ENCODE peak calls at places on chromosomes 4 and X, in six cellular contexts. E, V, R, Z, W and L are unnamed samples.

GRCh38 chrX:47179221-47179927 is 14.3 kb upstream of the UBA1 start:
- DNase-seq in E (no peak), V (no peak), R (no peak), Z (peak), W (no peak), L (peak)

GRCh38 chrX:119145241-119145653 is 17.6 kb upstream of the KIAA1210 start:
- DNase-seq in E (no peak), V (no peak), R (no peak), Z (peak), W (no peak), L (no peak)

GRCh38 chr4:102219143-102219542 is 126.1 kb downstream of the SLC39A8 start:
- DNase-seq in E (no peak), V (no peak), R (no peak), Z (no peak), W (no peak), L (no peak)

GRCh38 chr4:119106036-119107000 is 29.3 kb upstream of the MYOZ2 start:
- DNase-seq in E (no peak), V (no peak), R (no peak), Z (peak), W (no peak), L (no peak)

GRCh38 chr4:57119054-57119651 is 9.0 kb upstream of the IGFBP7 start:
- DNase-seq in E (peak), V (no peak), R (no peak), Z (no peak), W (no peak), L (peak)

GRCh38 chr4:6071959-6072720 is 53.9 kb upstream of the C4orf50 start:
- DNase-seq in E (no peak), V (no peak), R (no peak), Z (no peak), W (no peak), L (no peak)

GRCh38 chrX:68018248-68019203 is 414.8 kb downstream of the OPHN1 start:
- DNase-seq in E (no peak), V (no peak), R (peak), Z (peak), W (no peak), L (no peak)

GRCh38 chr4:59553063-59553738 is 1646.9 kb upstream of the ADGRL3 start:
- DNase-seq in E (no peak), V (no peak), R (no peak), Z (peak), W (no peak), L (no peak)

GRCh38 chr4:74942251-74942917 is 9.5 kb downstream of the PARM1 start:
- DNase-seq in E (no peak), V (no peak), R (no peak), Z (no peak), W (no peak), L (no peak)

GRCh38 chrX:112714357-112714918 is 34.7 kb upstream of the LHFPL1 start:
- DNase-seq in E (no peak), V (no peak), R (no peak), Z (no peak), W (no peak), L (no peak)

GRCh38 chrX:17459596-17459995 is 84.6 kb downstream of the NHS start:
- DNase-seq in E (no peak), V (no peak), R (no peak), Z (no peak), W (no peak), L (no peak)

GRCh38 chr4:38871593-38871992 is 4.0 kb downstream of the FAM114A1 start:
- DNase-seq in E (no peak), V (no peak), R (no peak), Z (no peak), W (no peak), L (no peak)

GRCh38 chr4:78748361-78748760 is 27.8 kb upstream of the BMP2K start:
- DNase-seq in E (no peak), V (no peak), R (no peak), Z (no peak), W (no peak), L (no peak)

GRCh38 chr4:144754562-144755410 is 108.8 kb downstream of the HHIP start:
- DNase-seq in E (no peak), V (no peak), R (no peak), Z (peak), W (no peak), L (no peak)

GRCh38 chrX:2188316-2188715 is 312.5 kb downstream of the DHRSX start:
- DNase-seq in E (no peak), V (no peak), R (no peak), Z (no peak), W (no peak), L (no peak)

GRCh38 chr4:163484906-163485305 is 9.6 kb upstream of the TMA16 start:
- DNase-seq in E (no peak), V (peak), R (peak), Z (peak), W (peak), L (peak)

GRCh38 chrX:39174761-39175417 is 373.6 kb downstream of the MID1IP1 start:
- DNase-seq in E (peak), V (peak), R (peak), Z (no peak), W (peak), L (no peak)

GRCh38 chr4:3852309-3852708 is 86.1 kb downstream of the ADRA2C start:
- DNase-seq in E (no peak), V (no peak), R (no peak), Z (no peak), W (no peak), L (no peak)

GRCh38 chr4:3009422-3009821 is 46.1 kb downstream of the GRK4 start:
- DNase-seq in E (no peak), V (no peak), R (no peak), Z (peak), W (peak), L (no peak)

GRCh38 chr4:32172086-32172485 is 1451.9 kb downstream of the PCDH7 start:
- DNase-seq in E (no peak), V (no peak), R (no peak), Z (no peak), W (no peak), L (no peak)

GRCh38 chr4:88698539-88698938 is 910 bp upstream of the NAP1L5 start:
- DNase-seq in E (no peak), V (no peak), R (no peak), Z (no peak), W (no peak), L (no peak)

GRCh38 chr4:83782591-83782990 is 246.7 kb downstream of the GPAT3 start:
- DNase-seq in E (no peak), V (no peak), R (no peak), Z (no peak), W (no peak), L (no peak)

GRCh38 chr4:66629927-66630326 is 915.4 kb downstream of the CENPC start:
- DNase-seq in E (no peak), V (no peak), R (no peak), Z (no peak), W (no peak), L (no peak)

GRCh38 chrX:132406106-132406505 is 82.7 kb downstream of the MBNL3 start:
- DNase-seq in E (no peak), V (no peak), R (no peak), Z (no peak), W (no peak), L (no peak)

GRCh38 chrX:30521440-30522182 is 56.0 kb downstream of the TASL start:
- DNase-seq in E (no peak), V (no peak), R (no peak), Z (no peak), W (no peak), L (no peak)

GRCh38 chr4:102217775-102218174 is 127.5 kb downstream of the SLC39A8 start:
- DNase-seq in E (no peak), V (no peak), R (no peak), Z (no peak), W (no peak), L (no peak)

GRCh38 chr4:153181293-153182080 is 22.8 kb upstream of the TRIM2 start:
- DNase-seq in E (no peak), V (no peak), R (no peak), Z (no peak), W (no peak), L (no peak)

GRCh38 chrX:2521092-2521926 is 20.5 kb upstream of the DHRSX start:
- DNase-seq in E (no peak), V (no peak), R (no peak), Z (no peak), W (no peak), L (no peak)

GRCh38 chr4:71303850-71304249 is 35.0 kb upstream of the SLC4A4 start:
- DNase-seq in E (no peak), V (no peak), R (no peak), Z (no peak), W (no peak), L (no peak)

GRCh38 chr4:184401397-184402171 is 72.8 kb downstream of the IRF2 start:
- DNase-seq in E (no peak), V (no peak), R (no peak), Z (peak), W (no peak), L (no peak)

GRCh38 chrX:139759637-139760036 is 51.7 kb upstream of the MCF2 start:
- DNase-seq in E (no peak), V (no peak), R (no peak), Z (peak), W (no peak), L (no peak)

GRCh38 chr4:39616651-39617050 is 22.0 kb downstream of the SMIM14 start:
- DNase-seq in E (no peak), V (no peak), R (no peak), Z (no peak), W (no peak), L (no peak)

GRCh38 chr4:177574446-177574845 is 132.2 kb upstream of the AGA start:
- DNase-seq in E (no peak), V (no peak), R (no peak), Z (no peak), W (no peak), L (no peak)

GRCh38 chrX:25523574-25523973 is 507.8 kb upstream of the ARX start:
- DNase-seq in E (no peak), V (no peak), R (no peak), Z (peak), W (no peak), L (no peak)

GRCh38 chr4:163107754-163108153 is 58.9 kb downstream of the NAF1 start:
- DNase-seq in E (no peak), V (no peak), R (no peak), Z (peak), W (no peak), L (no peak)

GRCh38 chr4:169774466-169775445 is 17.0 kb upstream of the HPF1 start:
- DNase-seq in E (no peak), V (peak), R (peak), Z (peak), W (peak), L (peak)

GRCh38 chr4:183831026-183831446 is 74.1 kb upstream of the STOX2 start:
- DNase-seq in E (no peak), V (no peak), R (no peak), Z (peak), W (no peak), L (no peak)

GRCh38 chr4:38529189-38530115 is 134.5 kb upstream of the KLF3 start:
- DNase-seq in E (no peak), V (peak), R (no peak), Z (peak), W (peak), L (peak)